ENCODE peak calls at places on chromosome 13, in four cellular contexts. N is HepG2, F is K562, C is H1. V is an unnamed sample. For H3K9me3, the result is how much of the 10 kb centered on the place peaks cover.

GRCh38 chr13:78689011-78689410 is 30.1 kb upstream of the OBI1 start:
- DNase-seq in N (peak), F (no peak), C (no peak), V (no peak)

GRCh38 chr13:18948664-18949488 is 232.7 kb downstream of the TUBA3C start:
- DNase-seq in N (no peak), F (no peak), C (no peak), V (no peak)

GRCh38 chr13:98944336-98944735 is 33.5 kb downstream of the DOCK9 start:
- DNase-seq in N (no peak), F (no peak), C (no peak), V (no peak)

GRCh38 chr13:110380359-110381028 is 73.4 kb downstream of the COL4A2 start:
- DNase-seq in N (no peak), F (no peak), C (no peak), V (no peak)

GRCh38 chr13:30685320-30685859 is 50.0 kb upstream of the ALOX5AP start:
- DNase-seq in N (no peak), F (no peak), C (no peak), V (no peak)

GRCh38 chr13:94535775-94536174 is 56.3 kb upstream of the DCT start:
- DNase-seq in N (no peak), F (no peak), C (no peak), V (no peak)

GRCh38 chr13:72535076-72535475 is 192.4 kb downstream of the MZT1 start:
- DNase-seq in N (no peak), F (no peak), C (no peak), V (no peak)

GRCh38 chr13:32323912-32324311 is 8.6 kb downstream of the BRCA2 start:
- DNase-seq in N (no peak), F (no peak), C (no peak), V (no peak)

GRCh38 chr13:44197791-44198770 is 175.5 kb upstream of the SERP2 start:
- DNase-seq in N (no peak), F (no peak), C (no peak), V (no peak)

GRCh38 chr13:43167058-43167457 is 143.7 kb downstream of the DNAJC15 start:
- DNase-seq in N (no peak), F (no peak), C (no peak), V (no peak)

GRCh38 chr13:23751195-23751594 is 138.0 kb downstream of the MIPEP start:
- DNase-seq in N (peak), F (no peak), C (no peak), V (no peak)

GRCh38 chr13:96229356-96229755 is 139.4 kb downstream of the HS6ST3 start:
- DNase-seq in N (peak), F (peak), C (no peak), V (peak)

GRCh38 chr13:79735228-79735627 is 254.3 kb downstream of the NDFIP2 start:
- DNase-seq in N (no peak), F (no peak), C (no peak), V (no peak)

GRCh38 chr13:75418997-75419396 is 63.0 kb downstream of the TBC1D4 start:
- DNase-seq in N (no peak), F (no peak), C (no peak), V (no peak)

GRCh38 chr13:84446972-84447700 is 564.9 kb upstream of the SLITRK1 start:
- DNase-seq in N (no peak), F (no peak), C (peak), V (no peak)

GRCh38 chr13:29081697-29082440 is 261.7 kb downstream of the MTUS2 start:
- DNase-seq in N (no peak), F (no peak), C (no peak), V (no peak)

GRCh38 chr13:113959198-113959597 is 14.7 kb downstream of the C13orf46 start:
- DNase-seq in N (no peak), F (peak), C (no peak), V (no peak)

GRCh38 chr13:25203256-25203794 is 31.2 kb upstream of the AMER2 start:
- DNase-seq in N (no peak), F (no peak), C (no peak), V (no peak)

GRCh38 chr13:93248627-93249047 is 22.0 kb downstream of the GPC6 start:
- DNase-seq in N (peak), F (no peak), C (no peak), V (no peak)
- TF ChIP-seq MAX in N (peak), F (no peak), C (no peak), V (no peak)

GRCh38 chr13:52845334-52845761 is 3.1 kb downstream of the PCDH8 start:
- DNase-seq in N (no peak), F (no peak), C (no peak), V (no peak)

GRCh38 chr13:52847682-52848432 is 583 bp downstream of the PCDH8 start:
- DNase-seq in N (no peak), F (no peak), C (no peak), V (no peak)

GRCh38 chr13:52845766-52846566 is 2.5 kb downstream of the PCDH8 start:
- DNase-seq in N (no peak), F (no peak), C (peak), V (no peak)

GRCh38 chr13:52847322-52847681 is 1.1 kb downstream of the PCDH8 start:
- DNase-seq in N (no peak), F (no peak), C (no peak), V (no peak)

GRCh38 chr13:52846567-52847321 is 1.7 kb downstream of the PCDH8 start:
- DNase-seq in N (no peak), F (no peak), C (peak), V (no peak)
- TF ChIP-seq FOSL1 in N (no peak), F (no peak), C (no peak), V (no peak)

GRCh38 chr13:46638262-46638661 is 85.3 kb downstream of the LRCH1 start:
- DNase-seq in N (no peak), F (no peak), C (no peak), V (no peak)
- H3K9me3 ChIP-seq in N (under half), F (under half), C (under half), V (under half)

GRCh38 chr13:53151692-53152421 is 123.2 kb downstream of the OLFM4 start:
- DNase-seq in N (peak), F (peak), C (peak), V (peak)
- TF ChIP-seq MAX in N (no peak), F (no peak), C (no peak), V (no peak)

DNA sequence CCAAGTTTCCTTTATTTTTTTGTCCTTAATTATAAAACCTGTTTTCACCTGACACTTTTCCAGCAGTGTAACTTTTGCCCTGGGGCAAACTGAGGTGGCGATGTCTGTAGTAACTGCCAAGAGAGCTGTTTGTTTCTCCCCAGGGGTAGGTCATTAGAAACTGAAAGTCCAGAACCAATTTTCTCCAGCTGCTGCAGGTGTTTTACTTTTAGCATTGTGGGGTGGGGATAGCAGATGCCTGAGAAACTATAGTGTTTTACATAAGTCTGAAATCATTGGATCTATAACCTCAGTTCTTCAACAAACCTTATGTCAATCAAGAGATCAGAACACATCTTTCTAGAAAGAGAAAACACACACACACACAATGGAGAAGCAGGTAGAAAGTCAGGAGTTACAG is 92.7 kb downstream of the LHFPL6 start:
- DNase-seq in N (no peak), F (no peak), C (no peak), V (no peak)
- TF ChIP-seq FOSL1 in N (no peak), F (no peak), C (no peak), V (no peak)

GRCh38 chr13:102536695-102537485 is 59.9 kb upstream of the TPP2 start:
- DNase-seq in N (no peak), F (no peak), C (no peak), V (no peak)
- H3K9me3 ChIP-seq in N (under half), F (under half), C (under half), V (under half)

V was measured in HCT116.